ENCODE peak calls at places on chromosomes 5 and 9, in nine cellular contexts. M is H4; C is activated CD4-positive, alpha-beta T cell treated with anti-CD3 and anti-CD28 coated beads for 48 hours; E is ovary; N is EL; K is head of caudate nucleus; Z is Peyer's patch; I is fibroblast of the aortic adventitia; W is mucosa of gallbladder. Q is an unnamed sample.

GRCh38 chr9:24416136-24416535 is 129.6 kb downstream of the IZUMO3 start:
- DNase-seq in M (no peak), C (no peak), E (no peak), N (no peak), K (no peak), Z (no peak), I (peak), W (no peak), Q (no peak)

GRCh38 chr5:98524796-98525195 is 248.7 kb upstream of the RGMB start:
- DNase-seq in M (no peak), C (no peak), E (no peak), N (no peak), K (no peak), Z (no peak), I (no peak), W (no peak), Q (no peak)

GRCh38 chr9:35948451-35948850 is 9.5 kb downstream of the OR2S2 start:
- DNase-seq in M (no peak), C (no peak), E (no peak), N (no peak), K (no peak), Z (no peak), I (peak), W (no peak), Q (no peak)

GRCh38 chr5:76617229-76617628 is 6.0 kb downstream of the F2RL2 start:
- DNase-seq in M (no peak), C (no peak), E (no peak), N (peak), K (no peak), Z (no peak), I (no peak), W (no peak), Q (no peak)

GRCh38 chr9:97721396-97721795 is 24.3 kb upstream of the XPA start:
- DNase-seq in M (no peak), C (no peak), E (no peak), N (peak), K (no peak), Z (no peak), I (no peak), W (no peak), Q (no peak)

GRCh38 chr9:13033959-13034695 is 245.4 kb downstream of the MPDZ start:
- DNase-seq in M (peak), C (peak), E (peak), N (peak), K (peak), Z (no peak), I (peak), W (peak), Q (no peak)

GRCh38 chr5:141199359-141200235 is at the start of gene PCDHB11:
- DNase-seq in M (peak), C (no peak), E (no peak), N (peak), K (no peak), Z (no peak), I (no peak), W (no peak), Q (no peak)

GRCh38 chr5:3218096-3218495 is 377.5 kb upstream of the IRX1 start:
- DNase-seq in M (no peak), C (no peak), E (no peak), N (no peak), K (no peak), Z (no peak), I (no peak), W (no peak), Q (no peak)

GRCh38 chr5:41503860-41504259 is 6.5 kb downstream of the PLCXD3 start:
- DNase-seq in M (no peak), C (no peak), E (no peak), N (no peak), K (no peak), Z (no peak), I (no peak), W (no peak), Q (no peak)

GRCh38 chr5:62431735-62432617 is 19.4 kb downstream of the IPO11 start:
- DNase-seq in M (no peak), C (no peak), E (no peak), N (no peak), K (no peak), Z (no peak), I (peak), W (no peak), Q (no peak)

GRCh38 chr5:56069652-56070226 is 75.0 kb upstream of the IL6ST start:
- DNase-seq in M (no peak), C (no peak), E (no peak), N (no peak), K (no peak), Z (no peak), I (peak), W (no peak), Q (no peak)

GRCh38 chr9:110847661-110848060 is 179.1 kb downstream of the MUSK start:
- DNase-seq in M (no peak), C (no peak), E (no peak), N (peak), K (no peak), Z (no peak), I (peak), W (no peak), Q (no peak)

GRCh38 chr9:94984891-94985476 is 258.5 kb downstream of the AOPEP start:
- DNase-seq in M (no peak), C (no peak), E (no peak), N (no peak), K (peak), Z (no peak), I (no peak), W (no peak), Q (no peak)

GRCh38 chr9:119811030-119811429 is 441.8 kb upstream of the BRINP1 start:
- DNase-seq in M (peak), C (no peak), E (no peak), N (peak), K (no peak), Z (no peak), I (peak), W (no peak), Q (no peak)

GRCh38 chr5:128252794-128253193 is 169.2 kb downstream of the SLC12A2 start:
- DNase-seq in M (no peak), C (no peak), E (no peak), N (peak), K (no peak), Z (no peak), I (peak), W (no peak), Q (no peak)

GRCh38 chr5:177604656-177605055 is 4.7 kb downstream of the B4GALT7 start:
- DNase-seq in M (no peak), C (no peak), E (no peak), N (no peak), K (no peak), Z (no peak), I (no peak), W (no peak), Q (no peak)

GRCh38 chr9:35490155-35490909 is 421 bp downstream of the RUSC2 start:
- DNase-seq in M (no peak), C (peak), E (peak), N (peak), K (peak), Z (no peak), I (no peak), W (no peak), Q (no peak)

GRCh38 chr9:7782390-7783120 is 17.0 kb downstream of the DMAC1 start:
- DNase-seq in M (peak), C (no peak), E (no peak), N (no peak), K (no peak), Z (no peak), I (no peak), W (no peak), Q (no peak)